ENCODE peak calls at places on chromosomes 6 and 20, in six cellular contexts. J, R, E, O, F and Q are unnamed samples.

GRCh38 chr20:1964061-1964460 is 29.8 kb downstream of the PDYN start:
- DNase-seq in J (no peak), R (peak; percentile 46), E (no peak), O (no peak), F (no peak), Q (no peak)

GRCh38 chr6:28371706-28372451 is 22.1 kb downstream of the ZKSCAN3 start:
- DNase-seq in J (no peak), R (no peak), E (no peak), O (no peak), F (no peak), Q (no peak)

GRCh38 chr6:11407403-11407802 is 130.1 kb upstream of the TMEM170B start:
- DNase-seq in J (no peak), R (no peak), E (no peak), O (no peak), F (no peak), Q (no peak)

GRCh38 chr6:29752451-29753308 is 29.4 kb downstream of the HLA-F start:
- DNase-seq in J (no peak), R (peak; percentile 89), E (peak; percentile 78), O (peak; percentile 94), F (peak; percentile 87), Q (peak; percentile 57)

GRCh38 chr6:16274519-16275229 is 36.3 kb downstream of the GMPR start:
- DNase-seq in J (no peak), R (no peak), E (peak; percentile 5), O (no peak), F (no peak), Q (no peak)

GRCh38 chr6:9252784-9253183 is 817.4 kb upstream of the SLC35B3 start:
- DNase-seq in J (no peak), R (no peak), E (no peak), O (no peak), F (no peak), Q (no peak)

GRCh38 chr6:89506716-89507597 is 74.0 kb downstream of the ANKRD6 start:
- DNase-seq in J (no peak), R (no peak), E (no peak), O (no peak), F (no peak), Q (no peak)

GRCh38 chr20:51767867-51768758 is at the start of gene ATP9A:
- DNase-seq in J (no peak), R (no peak), E (no peak), O (no peak), F (no peak), Q (no peak)

GRCh38 chr6:6788394-6789020 is 200.0 kb downstream of the LY86 start:
- DNase-seq in J (no peak), R (peak; percentile 77), E (no peak), O (no peak), F (no peak), Q (no peak)

GRCh38 chr6:89509719-89510339 is 76.9 kb downstream of the ANKRD6 start:
- DNase-seq in J (no peak), R (no peak), E (no peak), O (no peak), F (no peak), Q (no peak)

GRCh38 chr20:47784599-47785320 is 521 bp downstream of the SULF2 start:
- DNase-seq in J (no peak), R (no peak), E (no peak), O (no peak), F (no peak), Q (no peak)

GRCh38 chr6:123777554-123777953 is 26.1 kb upstream of the NKAIN2 start:
- DNase-seq in J (no peak), R (no peak), E (no peak), O (no peak), F (no peak), Q (no peak)

GRCh38 chr6:41784581-41785171 is 2.8 kb upstream of the TOMM6 start:
- DNase-seq in J (no peak), R (peak; percentile 54), E (no peak), O (no peak), F (no peak), Q (no peak)

GRCh38 chr6:159357211-159357920 is 188.2 kb downstream of the FNDC1 start:
- DNase-seq in J (no peak), R (no peak), E (no peak), O (no peak), F (no peak), Q (no peak)

GRCh38 chr6:117929501-117929900 is 22.4 kb downstream of the SLC35F1 start:
- DNase-seq in J (no peak), R (no peak), E (no peak), O (no peak), F (no peak), Q (no peak)

GRCh38 chr20:57390604-57391438 is at the start of gene RBM38:
- DNase-seq in J (no peak), R (peak; percentile 99), E (no peak), O (peak; percentile 74), F (peak; percentile 80), Q (no peak)

GRCh38 chr20:35329435-35330139 is 37.4 kb upstream of the FAM83C start:
- DNase-seq in J (peak; percentile 67), R (peak; percentile 85), E (no peak), O (no peak), F (no peak), Q (no peak)

GRCh38 chr20:8860011-8860495 is 208.8 kb upstream of the PLCB4 start:
- DNase-seq in J (no peak), R (no peak), E (peak; percentile 82), O (no peak), F (no peak), Q (peak; percentile 78)

GRCh38 chr20:51594999-51595532 is 52.5 kb upstream of the NFATC2 start:
- DNase-seq in J (peak; percentile 64), R (peak; percentile 97), E (peak; percentile 88), O (peak; percentile 90), F (peak; percentile 82), Q (peak; percentile 18)

GRCh38 chr6:151690303-151690702 is 117.2 kb upstream of the ESR1 start:
- DNase-seq in J (no peak), R (peak; percentile 94), E (no peak), O (no peak), F (no peak), Q (no peak)

DNA sequence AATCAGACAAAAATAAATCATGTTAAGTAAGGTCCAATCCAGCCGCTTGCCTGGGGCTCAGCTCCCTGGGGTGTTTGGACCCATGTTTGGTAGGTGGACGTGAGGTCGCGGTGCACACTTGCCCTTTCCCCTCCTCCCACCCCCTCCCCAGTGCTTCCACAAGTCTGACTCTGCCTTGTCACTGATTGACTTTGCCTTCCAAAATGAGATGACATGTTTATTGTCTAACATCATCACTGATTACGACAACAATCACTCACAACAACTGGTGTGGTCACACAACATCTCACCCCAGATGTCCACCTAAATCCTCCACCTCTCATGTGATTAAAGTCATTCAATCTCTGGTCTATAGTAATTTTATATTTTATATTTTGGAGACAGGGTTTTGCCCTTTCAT is 56.2 kb downstream of the RIN2 start:
- DNase-seq in J (no peak), R (no peak), E (no peak), O (no peak), F (no peak), Q (no peak)
- H3K27ac ChIP-seq in J (no peak overlapping the region), R (peak overlapping the region; percentile 85), E (peak overlapping the region; percentile 97), O (peak overlapping the region; percentile 2), F (no peak overlapping the region), Q (peak overlapping the region; percentile 96)

GRCh38 chr6:3330199-3330598 is 71.5 kb downstream of the PSMG4 start:
- DNase-seq in J (no peak), R (no peak), E (no peak), O (no peak), F (no peak), Q (no peak)
- H3K27ac ChIP-seq in J (no peak overlapping the region), R (no peak overlapping the region), E (no peak overlapping the region), O (no peak overlapping the region), F (no peak overlapping the region), Q (no peak overlapping the region)

DNA sequence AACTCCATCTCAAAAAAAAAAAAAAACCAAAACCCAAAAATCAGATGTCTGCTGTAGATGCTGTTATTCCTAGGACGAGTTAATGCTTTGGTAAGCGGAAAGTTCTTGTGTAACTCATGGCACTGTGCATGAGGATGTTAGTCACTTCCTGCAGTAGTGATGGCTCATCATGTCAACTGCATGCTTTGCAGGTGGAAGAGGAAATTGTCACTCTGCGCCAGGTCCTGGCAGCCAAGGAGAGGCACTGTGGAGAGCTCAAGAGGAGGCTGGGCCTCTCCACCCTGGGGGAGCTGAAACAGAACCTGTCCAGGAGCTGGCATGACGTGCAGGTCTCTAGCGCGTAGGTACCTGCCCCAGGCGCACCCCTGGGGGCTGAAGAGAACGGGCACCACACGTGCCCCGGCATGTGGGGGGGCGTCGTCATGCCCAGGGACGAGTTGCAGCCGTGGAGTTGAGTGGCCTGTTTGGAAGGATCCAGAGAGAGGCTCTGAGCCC is 8.5 kb downstream of the TPD52L2 start:
- DNase-seq in J (no peak), R (no peak), E (peak; percentile 69), O (peak; percentile 69), F (no peak), Q (peak; percentile 85)
- H3K27ac ChIP-seq in J (no peak overlapping the region), R (no peak overlapping the region), E (no peak overlapping the region), O (peak overlapping the region; percentile 68), F (no peak overlapping the region), Q (peak overlapping the region; percentile 95)

GRCh38 chr20:61120595-61121515 is 131.2 kb upstream of the CDH4 start:
- DNase-seq in J (peak; percentile 57), R (peak; percentile 84), E (peak; percentile 47), O (no peak), F (no peak), Q (peak; percentile 33)

GRCh38 chr20:61119263-61119662 is 132.8 kb upstream of the CDH4 start:
- DNase-seq in J (no peak), R (no peak), E (no peak), O (no peak), F (no peak), Q (no peak)

GRCh38 chr20:61115627-61116026 is 136.4 kb upstream of the CDH4 start:
- DNase-seq in J (no peak), R (no peak), E (no peak), O (no peak), F (no peak), Q (no peak)

GRCh38 chr20:61117725-61118124 is 134.3 kb upstream of the CDH4 start:
- DNase-seq in J (no peak), R (no peak), E (peak; percentile 5), O (no peak), F (no peak), Q (no peak)

GRCh38 chr20:61118429-61119224 is 133.4 kb upstream of the CDH4 start:
- DNase-seq in J (no peak), R (no peak), E (peak; percentile 21), O (no peak), F (no peak), Q (no peak)
- H3K27ac ChIP-seq in J (no peak overlapping the region), R (no peak overlapping the region), E (no peak overlapping the region), O (no peak overlapping the region), F (no peak overlapping the region), Q (no peak overlapping the region)